ENCODE peak calls at places on chromosomes 11 and 22, in five cellular contexts. U, P, K, W and N are unnamed samples.
A peak's percentile ranks its signal among the peaks of the same experiment; 100 is the strongest.

GRCh38 chr22:19852177-19852781 is 2.4 kb downstream of the GNB1L start:
- DNase-seq in U (no peak), P (no peak), K (peak; percentile 21), W (no peak), N (no peak)

GRCh38 chr11:12206529-12206928 is 96.1 kb downstream of the MICAL2 start:
- DNase-seq in U (no peak), P (no peak), K (no peak), W (no peak), N (no peak)

GRCh38 chr11:20467458-20468185 is 80.1 kb downstream of the PRMT3 start:
- DNase-seq in U (no peak), P (no peak), K (no peak), W (no peak), N (no peak)

GRCh38 chr11:13324709-13325108 is 47.1 kb downstream of the BMAL1 start:
- DNase-seq in U (no peak), P (no peak), K (no peak), W (no peak), N (no peak)

GRCh38 chr11:1532606-1533341 is 39.3 kb downstream of the DUSP8 start:
- DNase-seq in U (peak; percentile 65), P (no peak), K (no peak), W (no peak), N (peak; percentile 44)

GRCh38 chr11:46367244-46367915 is 14.1 kb upstream of the MDK start:
- DNase-seq in U (no peak), P (peak; percentile 78), K (peak; percentile 69), W (no peak), N (no peak)

GRCh38 chr22:30751529-30751928 is 56.9 kb downstream of the OSBP2 start:
- DNase-seq in U (no peak), P (no peak), K (no peak), W (no peak), N (no peak)

GRCh38 chr11:67351275-67352005 is 1.9 kb downstream of the POLD4 start:
- DNase-seq in U (no peak), P (peak; percentile 65), K (peak; percentile 43), W (no peak), N (no peak)

GRCh38 chr11:117221775-117222517 is 9.9 kb downstream of the PCSK7 start:
- DNase-seq in U (no peak), P (peak; percentile 84), K (no peak), W (peak; percentile 41), N (no peak)

GRCh38 chr22:44995715-44996114 is 14.1 kb downstream of the PHF21B start:
- DNase-seq in U (no peak), P (no peak), K (no peak), W (no peak), N (no peak)

GRCh38 chr11:99316761-99317475 is 296.2 kb downstream of the CNTN5 start:
- DNase-seq in U (no peak), P (no peak), K (no peak), W (no peak), N (no peak)

GRCh38 chr11:56705784-56706396 is 7.0 kb downstream of the OR9G1 start:
- DNase-seq in U (no peak), P (no peak), K (no peak), W (no peak), N (no peak)

GRCh38 chr11:104254347-104254746 is 90.4 kb upstream of the PDGFD start:
- DNase-seq in U (no peak), P (no peak), K (no peak), W (peak; percentile 18), N (no peak)

GRCh38 chr22:25027552-25027951 is 75.0 kb downstream of the KIAA1671 start:
- DNase-seq in U (no peak), P (no peak), K (no peak), W (no peak), N (no peak)

GRCh38 chr11:65225284-65226102 is 36.3 kb upstream of the POLA2 start:
- DNase-seq in U (peak; percentile 45), P (peak; percentile 58), K (peak; percentile 84), W (peak; percentile 61), N (peak; percentile 33)

GRCh38 chr11:33942954-33943353 is 51.1 kb upstream of the LMO2 start:
- DNase-seq in U (no peak), P (no peak), K (no peak), W (peak; percentile 60), N (no peak)
- H3K27ac ChIP-seq in U (no peak overlapping the region), P (no peak overlapping the region), K (no peak overlapping the region), W (no peak overlapping the region), N (no peak overlapping the region)

GRCh38 chr11:123630126-123630531 is 24.3 kb downstream of the SCN3B start:
- DNase-seq in U (no peak), P (peak; percentile 38), K (no peak), W (peak; percentile 51), N (no peak)
- H3K27ac ChIP-seq in U (no peak overlapping the region), P (peak overlapping the region; percentile 76), K (no peak overlapping the region), W (peak overlapping the region; percentile 68), N (no peak overlapping the region)

GRCh38 chr22:29308791-29309262 is 2.4 kb downstream of the GAS2L1 start:
- DNase-seq in U (peak; percentile 57), P (peak; percentile 34), K (peak; percentile 25), W (no peak), N (no peak)

GRCh38 chr22:29310065-29310862 is 3.8 kb downstream of the GAS2L1 start:
- DNase-seq in U (no peak), P (no peak), K (peak; percentile 37), W (no peak), N (no peak)

GRCh38 chr22:29310863-29311339 is 4.5 kb downstream of the GAS2L1 start:
- DNase-seq in U (peak; percentile 75), P (peak; percentile 98), K (peak; percentile 95), W (peak; percentile 98), N (peak; percentile 76)

GRCh38 chr22:29308148-29308790 is 1.8 kb downstream of the GAS2L1 start:
- DNase-seq in U (no peak), P (peak; percentile 46), K (no peak), W (peak; percentile 42), N (no peak)

GRCh38 chr22:29309332-29310064 is 3.0 kb downstream of the GAS2L1 start:
- DNase-seq in U (no peak), P (peak; percentile 41), K (peak; percentile 38), W (peak; percentile 90), N (no peak)
- H3K27ac ChIP-seq in U (peak overlapping the region; percentile 44), P (peak overlapping the region; percentile 19), K (no peak overlapping the region), W (peak overlapping the region; percentile 76), N (no peak overlapping the region)

DNA sequence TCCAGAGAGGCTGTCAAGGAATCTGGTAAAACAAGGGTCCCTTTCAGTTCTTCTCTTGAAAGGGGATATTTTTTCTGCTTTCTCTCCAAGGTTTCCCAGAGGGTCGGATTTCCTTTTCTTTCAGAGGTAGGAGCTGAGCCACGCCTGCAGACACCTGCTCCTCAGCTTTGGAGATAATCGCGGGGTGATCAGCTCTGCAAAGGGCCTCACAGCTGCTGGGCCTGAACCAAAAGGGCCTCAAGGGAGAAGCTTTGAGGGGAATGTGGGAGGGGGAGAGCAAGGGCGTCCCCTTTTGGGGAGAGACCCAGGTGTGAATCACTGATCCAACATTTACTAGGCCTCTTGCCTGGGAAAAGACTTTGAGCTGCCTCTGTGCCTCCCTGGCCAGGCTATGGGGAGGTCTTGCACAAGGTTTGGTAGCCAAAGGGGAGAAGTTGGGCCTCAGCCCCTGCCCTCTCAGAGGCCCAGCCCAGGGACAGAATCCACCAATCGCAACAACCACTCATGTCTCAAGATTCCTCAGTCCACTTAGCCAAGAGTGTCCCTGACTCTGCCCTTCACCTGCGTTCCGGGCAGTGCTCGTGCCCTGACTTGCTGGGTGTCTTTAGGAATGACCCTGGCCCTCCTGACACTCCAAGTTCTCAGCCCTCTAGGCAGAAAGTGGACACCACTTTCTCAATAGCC is 14.0 kb upstream of the TP53I11 start:
- DNase-seq in U (no peak), P (no peak), K (no peak), W (no peak), N (no peak)
- H3K27ac ChIP-seq in U (no peak overlapping the region), P (no peak overlapping the region), K (no peak overlapping the region), W (no peak overlapping the region), N (no peak overlapping the region)

DNA sequence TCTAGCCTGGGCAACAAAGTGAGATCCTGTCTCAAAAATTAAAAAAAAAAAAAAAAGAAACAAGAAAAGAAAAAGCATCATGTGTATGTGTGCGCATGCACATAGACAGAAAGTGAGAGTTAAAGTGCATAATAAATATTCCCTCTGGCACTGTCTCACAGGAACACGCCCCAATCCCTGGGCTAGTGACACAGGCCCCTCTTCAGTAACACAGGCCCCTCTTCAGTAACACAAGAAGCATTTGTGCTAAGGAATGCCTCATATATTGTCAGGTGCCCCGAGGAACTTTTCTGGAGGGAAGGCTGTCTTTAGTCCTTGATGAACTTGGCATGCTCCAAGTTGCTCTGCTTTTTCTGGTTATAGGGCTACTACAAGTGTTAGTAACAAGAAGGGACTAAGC is 57.6 kb downstream of the RPL27A start:
- DNase-seq in U (no peak), P (no peak), K (no peak), W (no peak), N (no peak)
- H3K27ac ChIP-seq in U (no peak overlapping the region), P (no peak overlapping the region), K (no peak overlapping the region), W (no peak overlapping the region), N (no peak overlapping the region)

GRCh38 chr22:28581020-28581419 is 98.6 kb downstream of the TTC28 start:
- DNase-seq in U (no peak), P (no peak), K (no peak), W (no peak), N (no peak)
- H3K27ac ChIP-seq in U (no peak overlapping the region), P (no peak overlapping the region), K (no peak overlapping the region), W (no peak overlapping the region), N (no peak overlapping the region)

DNA sequence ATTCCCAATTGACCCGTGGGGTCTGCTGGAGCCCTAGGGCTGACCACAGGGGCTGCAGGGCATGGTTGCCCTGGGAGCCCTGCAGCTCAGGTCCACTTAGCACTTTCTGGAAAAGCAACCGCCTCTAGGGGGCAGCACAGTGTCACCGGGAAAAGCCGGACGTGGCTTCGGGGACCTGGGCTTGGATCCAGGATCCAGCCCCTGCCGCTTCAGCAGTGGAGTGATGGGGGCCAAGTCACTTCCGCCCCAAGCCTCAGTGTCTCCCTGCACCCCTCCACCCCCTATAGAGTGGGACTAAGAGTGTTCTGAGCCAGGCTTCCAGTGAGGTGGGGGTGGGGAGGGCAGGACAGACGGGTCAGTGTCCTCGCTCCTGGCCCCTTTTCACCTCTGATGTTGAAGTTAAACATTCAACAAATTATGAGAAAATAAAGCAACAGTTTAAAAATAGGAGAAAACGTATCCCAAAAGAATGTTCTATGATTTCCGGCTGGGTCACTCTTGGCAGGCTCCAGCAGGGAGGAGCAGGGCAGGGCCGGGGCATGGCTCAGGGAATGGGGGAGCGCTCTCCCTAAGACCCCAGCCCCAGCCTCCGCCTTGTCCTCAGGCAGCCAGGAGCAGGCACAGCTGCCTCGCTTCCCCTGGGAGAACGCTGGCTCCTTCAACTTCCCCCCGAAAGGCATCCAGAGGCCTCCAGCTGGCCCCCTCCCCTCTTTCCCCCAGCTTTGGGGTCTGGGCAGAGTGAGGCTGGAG is 96.5 kb upstream of the FGF3 start:
- DNase-seq in U (peak; percentile 38), P (peak; percentile 91), K (peak; percentile 84), W (peak; percentile 74), N (no peak)
- H3K27ac ChIP-seq in U (peak overlapping the region; percentile 26), P (peak overlapping the region; percentile 56), K (peak overlapping the region; percentile 68), W (peak overlapping the region; percentile 55), N (peak overlapping the region; percentile 91)

GRCh38 chr22:46251266-46251665 is 1.2 kb upstream of the CDPF1 start:
- DNase-seq in U (no peak), P (no peak), K (no peak), W (no peak), N (no peak)
- H3K27ac ChIP-seq in U (no peak overlapping the region), P (no peak overlapping the region), K (no peak overlapping the region), W (no peak overlapping the region), N (no peak overlapping the region)

DNA sequence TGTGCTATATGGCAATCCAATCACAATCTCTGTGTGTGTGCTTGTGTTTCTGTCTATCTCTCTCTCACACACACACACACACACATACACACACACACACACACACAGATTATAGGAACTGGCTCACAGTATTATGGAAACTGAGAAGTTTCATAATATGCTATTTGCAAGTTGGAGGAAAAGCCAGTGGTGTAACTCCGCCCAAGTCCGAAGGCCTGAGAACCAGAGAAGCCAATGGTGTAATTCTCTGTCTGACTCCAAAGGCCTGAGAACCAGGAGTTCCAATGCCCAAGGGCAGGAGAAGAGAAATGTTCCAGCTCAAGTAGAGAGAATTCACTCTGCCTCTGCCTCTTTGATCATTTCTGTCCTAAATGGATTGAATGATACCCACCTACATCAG is 37.1 kb downstream of the GLYATL2 start:
- DNase-seq in U (no peak), P (no peak), K (no peak), W (no peak), N (no peak)
- H3K27ac ChIP-seq in U (no peak overlapping the region), P (no peak overlapping the region), K (no peak overlapping the region), W (no peak overlapping the region), N (no peak overlapping the region)